ENCODE peak calls at places on chromosomes 4 and X, in five cellular contexts. W is astrocyte; O is Karpas-422; J is CD8-positive, alpha-beta T cell; N is neural progenitor cell. M is an unnamed sample.

GRCh38 chr4:108337923-108338322 is 169.2 kb upstream of the LEF1 start:
- DNase-seq in J (no peak), W (peak; percentile 76), O (no peak), N (no peak), M (no peak)

GRCh38 chrX:108053218-108053617 is 8.4 kb downstream of the VSIG1 start:
- DNase-seq in O (no peak), J (no peak), N (no peak), W (no peak), M (no peak)

GRCh38 chr4:53932784-53933183 is 131.6 kb downstream of the CHIC2 start:
- DNase-seq in J (no peak), W (peak; percentile 100), N (no peak), O (no peak), M (no peak)

GRCh38 chrX:111892375-111892774 is 16.4 kb downstream of the TRPC5OS start:
- DNase-seq in O (no peak), W (no peak), N (no peak), J (no peak), M (no peak)

GRCh38 chrX:130109429-130110378 is 593 bp downstream of the ELF4 start:
- DNase-seq in N (peak; percentile 30), O (peak; percentile 54), J (no peak), W (no peak), M (no peak)

GRCh38 chr4:38753021-38753806 is 29.6 kb downstream of the TLR10 start:
- DNase-seq in J (no peak), O (no peak), W (peak; percentile 99), N (peak; percentile 97), M (peak; percentile 84)

GRCh38 chrX:13126785-13127184 is 82.4 kb upstream of the FAM9C start:
- DNase-seq in J (no peak), N (no peak), O (no peak), W (peak; percentile 55), M (no peak)

GRCh38 chrX:56920338-56920997 is 74.9 kb downstream of the SPIN3 start:
- DNase-seq in O (no peak), N (no peak), J (no peak), W (no peak), M (no peak)

GRCh38 chrX:17560385-17560784 is 176.9 kb upstream of the SCML1 start:
- DNase-seq in W (no peak), O (no peak), J (no peak), N (no peak), M (no peak)

GRCh38 chrX:20361890-20362262 is 95.2 kb upstream of the RPS6KA3 start:
- DNase-seq in J (no peak), O (no peak), N (peak; percentile 27), W (peak; percentile 80), M (no peak)

GRCh38 chrX:10377427-10377826 is 220.7 kb downstream of the CLCN4 start:
- DNase-seq in O (no peak), J (no peak), N (no peak), W (no peak), M (no peak)

GRCh38 chr4:10114147-10114546 is 2.5 kb downstream of the WDR1 start:
- DNase-seq in N (no peak), W (no peak), J (no peak), O (no peak), M (no peak)

GRCh38 chr4:10113362-10114047 is 3.1 kb downstream of the WDR1 start:
- DNase-seq in O (no peak), W (no peak), N (no peak), J (no peak), M (no peak)

GRCh38 chr4:10114607-10115006 is 2.0 kb downstream of the WDR1 start:
- DNase-seq in W (no peak), O (no peak), N (no peak), J (no peak), M (no peak)

GRCh38 chr4:10111067-10111801 is 5.4 kb downstream of the WDR1 start:
- DNase-seq in N (no peak), O (no peak), J (no peak), W (no peak), M (no peak)

DNA sequence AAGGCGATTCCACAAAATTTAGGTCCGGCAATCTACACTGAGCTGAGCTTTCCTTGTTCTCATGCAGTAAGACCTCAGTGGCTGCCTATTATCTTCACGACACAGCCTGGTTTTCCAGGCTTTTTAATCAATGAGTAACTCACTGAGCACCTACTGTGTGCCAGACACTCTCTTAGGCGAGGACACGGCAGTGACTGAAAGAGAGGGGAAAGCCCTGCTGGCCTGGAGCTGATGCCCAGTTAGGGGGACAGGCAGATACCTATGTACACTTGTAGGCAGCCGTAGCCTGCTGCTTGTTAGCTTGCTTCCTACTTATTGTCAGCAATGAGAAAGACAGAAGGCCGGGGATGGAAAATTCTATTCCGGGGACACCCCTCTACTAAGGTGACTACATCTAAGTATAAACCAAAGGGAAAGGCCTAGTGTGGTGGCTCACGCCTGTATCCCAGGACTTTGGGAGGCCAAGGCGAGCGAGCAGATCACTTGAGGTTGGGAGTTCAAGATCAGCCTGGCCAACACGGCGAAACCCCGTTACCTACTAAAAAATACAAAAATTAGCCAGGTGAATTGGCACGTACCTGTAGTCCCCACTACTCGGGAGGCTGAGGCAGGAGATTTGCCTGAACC is 3.8 kb downstream of the WDR1 start:
- DNase-seq in O (no peak), N (no peak), J (no peak), W (no peak), M (no peak)
- H3K4me1 ChIP-seq in O (peaks cover 16% of the 10 kb centered on the region), N (peaks cover 11% of the 10 kb centered on the region), J (peaks cover 81% of the 10 kb centered on the region), W (peaks cover 64% of the 10 kb centered on the region), M (peaks cover 8% of the 10 kb centered on the region)

GRCh38 chr4:12879500-12879899 is 604.6 kb downstream of the RAB28 start:
- DNase-seq in O (no peak), N (no peak), W (no peak), J (no peak), M (no peak)
- H3K4me3 ChIP-seq in O (no peak overlapping the region), N (no peak overlapping the region), W (no peak overlapping the region), J (no peak overlapping the region), M (no peak overlapping the region)

GRCh38 chr4:73945674-73946449 is 36.0 kb downstream of the PF4 start:
- DNase-seq in N (no peak), W (no peak), O (no peak), J (no peak), M (no peak)

GRCh38 chr4:73947239-73947985 is 34.4 kb downstream of the PF4 start:
- DNase-seq in O (no peak), N (no peak), J (no peak), W (no peak), M (no peak)

GRCh38 chr4:73944061-73944875 is 37.6 kb downstream of the PF4 start:
- DNase-seq in W (no peak), N (peak; percentile 62), J (no peak), O (no peak), M (no peak)

GRCh38 chr4:73943555-73943954 is 38.3 kb downstream of the PF4 start:
- DNase-seq in N (no peak), J (no peak), O (no peak), W (no peak), M (no peak)

GRCh38 chr4:73945140-73945539 is 36.7 kb downstream of the PF4 start:
- DNase-seq in O (no peak), J (no peak), W (no peak), N (no peak), M (no peak)
- H3K27me3 ChIP-seq in O (no peaks in the 10 kb centered on the region), J (peaks cover 3% of the 10 kb centered on the region), W (peaks cover 19% of the 10 kb centered on the region), N (peaks cover 83% of the 10 kb centered on the region), M (peaks cover 59% of the 10 kb centered on the region)

DNA sequence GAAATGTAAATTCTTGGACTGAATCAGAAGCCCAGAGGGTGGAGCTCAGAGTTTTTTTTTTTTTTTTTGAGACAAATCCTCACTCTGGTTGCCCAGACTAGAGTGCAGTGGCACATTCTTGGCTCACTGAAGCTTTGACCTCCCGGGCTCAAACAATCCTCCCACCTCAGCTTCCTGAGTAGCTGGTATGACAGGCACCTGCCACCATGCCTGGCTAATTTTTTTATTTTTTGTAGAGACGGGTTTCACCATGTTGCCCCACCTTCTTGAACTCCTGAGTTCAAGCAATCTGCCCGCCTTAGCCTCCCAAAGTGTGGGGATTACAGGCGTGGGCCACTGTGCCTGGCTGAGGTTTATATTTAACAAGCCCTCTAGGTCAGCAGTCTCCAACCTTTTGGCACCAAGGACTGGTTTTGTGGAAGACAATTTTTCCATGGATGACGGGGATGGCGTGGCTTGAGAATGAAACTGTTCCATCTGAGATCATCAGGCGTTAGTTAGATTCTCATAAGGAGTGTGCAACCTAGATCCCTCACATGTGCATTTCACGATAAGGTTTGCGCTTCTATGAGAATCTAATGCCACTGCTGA is 76.7 kb downstream of the FHIP1A start:
- DNase-seq in W (peak; percentile 36), J (no peak), O (no peak), N (no peak), M (no peak)
- H3K4me1 ChIP-seq in W (peaks cover 23% of the 10 kb centered on the region), J (no peaks in the 10 kb centered on the region), O (no peaks in the 10 kb centered on the region), N (no peaks in the 10 kb centered on the region), M (peaks cover 8% of the 10 kb centered on the region)

GRCh38 chr4:127985989-127986388 is 20.8 kb downstream of the ABHD18 start:
- DNase-seq in N (no peak), O (no peak), J (no peak), W (no peak), M (no peak)

GRCh38 chr4:127993150-127993549 is 27.9 kb downstream of the ABHD18 start:
- DNase-seq in N (no peak), O (no peak), J (no peak), W (no peak), M (no peak)

DNA sequence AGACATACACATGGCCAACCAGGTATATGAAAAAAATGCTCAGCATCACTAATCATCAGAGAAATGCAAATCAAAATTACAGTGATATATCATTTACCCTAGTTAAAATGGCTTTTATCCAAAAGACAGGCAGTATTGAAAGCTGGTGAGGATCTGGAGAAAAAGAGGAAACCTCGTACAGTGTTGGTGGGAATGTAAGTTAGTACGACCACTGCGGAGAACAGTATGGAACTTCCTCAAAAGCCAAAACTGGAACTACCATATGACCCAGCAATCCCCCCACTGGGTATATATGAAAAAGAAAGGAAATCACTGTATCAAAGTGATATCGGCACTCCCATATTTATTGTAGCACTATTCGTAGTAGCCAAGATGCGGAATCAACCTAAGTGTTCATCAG is 23.4 kb downstream of the ABHD18 start:
- DNase-seq in J (no peak), W (no peak), N (no peak), O (no peak), M (no peak)
- H3K4me3 ChIP-seq in J (no peak overlapping the region), W (no peak overlapping the region), N (no peak overlapping the region), O (no peak overlapping the region), M (no peak overlapping the region)